ENCODE peak calls at places on chromosomes 16 and 17, in ten cellular contexts. U is cardiac fibroblast; E is bronchial epithelial cell; G is CD8-positive, alpha-beta T cell; D is osteoblast; C is stomach; N is fibroblast of lung; M is pancreas; P is MM.1S; B is cardiac muscle cell. I is an unnamed sample.

GRCh38 chr16:50035468-50035992 is 10.5 kb downstream of the CNEP1R1 start:
- DNase-seq in U (no peak), E (peak; percentile 32), G (no peak), D (no peak), C (no peak), N (no peak), M (no peak), P (no peak), B (no peak), I (no peak)

GRCh38 chr17:15894913-15895658 is 49.8 kb upstream of the ADORA2B start:
- DNase-seq in U (no peak), E (no peak), G (no peak), D (no peak), C (no peak), N (no peak), M (peak; percentile 57), P (no peak), B (no peak), I (no peak)

GRCh38 chr16:15879255-15879804 is 9.1 kb downstream of the CEP20 start:
- DNase-seq in U (peak; percentile 84), E (peak; percentile 96), G (no peak), D (peak; percentile 83), C (no peak), N (peak; percentile 96), M (no peak), P (no peak), B (peak; percentile 82), I (peak; percentile 25)

GRCh38 chr17:62750502-62751349 is 57.4 kb downstream of the MARCHF10 start:
- DNase-seq in U (no peak), E (peak; percentile 48), G (no peak), D (no peak), C (no peak), N (no peak), M (peak; percentile 5), P (no peak), B (no peak), I (no peak)

GRCh38 chr16:54059319-54059718 is 227.3 kb downstream of the IRX3 start:
- DNase-seq in U (no peak), E (no peak), G (no peak), D (no peak), C (no peak), N (no peak), M (no peak), P (no peak), B (no peak), I (no peak)

GRCh38 chr16:19757026-19757425 is 39.0 kb downstream of the IQCK start:
- DNase-seq in U (no peak), E (peak; percentile 49), G (no peak), D (peak; percentile 65), C (no peak), N (peak; percentile 11), M (no peak), P (no peak), B (no peak), I (no peak)

GRCh38 chr16:54568897-54569807 is 282.6 kb upstream of the IRX3 start:
- DNase-seq in U (no peak), E (no peak), G (no peak), D (no peak), C (no peak), N (no peak), M (no peak), P (no peak), B (no peak), I (no peak)

GRCh38 chr16:90031186-90031930 is 12.1 kb upstream of the DBNDD1 start:
- DNase-seq in U (peak; percentile 17), E (no peak), G (no peak), D (no peak), C (no peak), N (no peak), M (no peak), P (no peak), B (peak; percentile 40), I (no peak)

GRCh38 chr17:63697341-63698286 is 2.3 kb downstream of the LIMD2 start:
- DNase-seq in U (peak; percentile 39), E (peak; percentile 35), G (peak; percentile 86), D (peak; percentile 96), C (peak; percentile 73), N (no peak), M (peak; percentile 55), P (peak; percentile 72), B (peak; percentile 40), I (no peak)

GRCh38 chr17:34580685-34581445 is 1.5 kb downstream of the TMEM132E start:
- DNase-seq in U (no peak), E (no peak), G (no peak), D (peak; percentile 84), C (no peak), N (no peak), M (no peak), P (no peak), B (no peak), I (no peak)

GRCh38 chr16:10806698-10807097 is 11.9 kb downstream of the TVP23A start:
- DNase-seq in U (no peak), E (no peak), G (no peak), D (no peak), C (no peak), N (no peak), M (no peak), P (no peak), B (no peak), I (no peak)

GRCh38 chr16:3999479-3999868 is 116.8 kb downstream of the ADCY9 start:
- DNase-seq in U (peak; percentile 95), E (no peak), G (no peak), D (peak; percentile 86), C (no peak), N (peak; percentile 81), M (no peak), P (no peak), B (peak; percentile 93), I (peak; percentile 54)

GRCh38 chr17:74686761-74687160 is 26.0 kb downstream of the CD300LF start:
- DNase-seq in U (no peak), E (no peak), G (no peak), D (no peak), C (no peak), N (no peak), M (no peak), P (peak; percentile 51), B (no peak), I (no peak)

GRCh38 chr17:55587608-55588139 is 76.4 kb upstream of the SMIM36 start:
- DNase-seq in U (peak; percentile 51), E (no peak), G (no peak), D (no peak), C (no peak), N (peak; percentile 96), M (no peak), P (no peak), B (peak; percentile 60), I (peak; percentile 97)

GRCh38 chr16:54930034-54930938 is at the start of gene IRX5:
- DNase-seq in U (peak; percentile 98), E (peak; percentile 86), G (no peak), D (peak; percentile 100), C (peak; percentile 92), N (peak; percentile 67), M (peak; percentile 81), P (peak; percentile 87), B (peak; percentile 96), I (peak; percentile 83)

GRCh38 chr16:106623-107324 is 28.7 kb downstream of the MPG start:
- DNase-seq in U (peak; percentile 92), E (peak; percentile 55), G (peak; percentile 60), D (peak; percentile 92), C (peak; percentile 68), N (peak; percentile 88), M (peak; percentile 45), P (peak; percentile 70), B (peak; percentile 91), I (peak; percentile 67)

GRCh38 chr17:48002920-48003685 is 32.2 kb downstream of the CDK5RAP3 start:
- DNase-seq in U (no peak), E (no peak), G (no peak), D (no peak), C (no peak), N (no peak), M (no peak), P (no peak), B (no peak), I (no peak)
- TF ChIP-seq CTCF in U (no peak), E (no peak), G (no peak), D (no peak), C (no peak), N (no peak), M (no peak), P (no peak), B (no peak), I (no peak)

DNA sequence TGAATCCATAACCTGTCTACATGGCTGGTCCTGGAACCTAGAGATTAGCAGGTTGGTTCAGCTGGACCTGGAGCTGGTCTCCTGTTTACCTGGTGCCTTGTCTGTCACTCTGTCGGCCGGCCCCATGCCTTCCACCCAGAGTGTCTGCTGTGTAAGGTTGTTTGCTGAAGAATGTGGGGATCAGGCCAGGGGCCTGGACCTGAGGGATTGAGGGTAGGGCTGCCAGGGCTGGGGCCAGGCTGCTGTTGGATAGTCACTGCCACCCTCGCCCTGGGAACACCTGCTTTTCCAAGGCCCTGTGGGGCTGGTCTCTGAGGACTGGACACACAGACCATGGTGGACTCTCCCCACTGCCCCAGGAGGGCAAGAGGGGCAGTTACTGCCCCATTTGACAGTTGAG is 1.4 kb downstream of the NHERF2 start:
- DNase-seq in U (no peak), E (no peak), G (no peak), D (no peak), C (no peak), N (no peak), M (no peak), P (peak; percentile 5), B (no peak), I (no peak)
- H3K4me3 ChIP-seq in U (no peak overlapping the region), E (no peak overlapping the region), G (no peak overlapping the region), D (peak overlapping the region; percentile 72), C (peak overlapping the region; percentile 92), N (peak overlapping the region; percentile 63), M (no peak overlapping the region), P (no peak overlapping the region), B (no peak overlapping the region), I (peak overlapping the region; percentile 64)

GRCh38 chr16:73846292-73846849 is 450.2 kb upstream of the PSMD7 start:
- DNase-seq in U (no peak), E (no peak), G (no peak), D (peak; percentile 68), C (no peak), N (peak; percentile 18), M (no peak), P (no peak), B (no peak), I (no peak)
- TF ChIP-seq CTCF in U (no peak), E (no peak), G (no peak), D (no peak), C (no peak), N (no peak), M (no peak), P (no peak), B (no peak), I (no peak)

DNA sequence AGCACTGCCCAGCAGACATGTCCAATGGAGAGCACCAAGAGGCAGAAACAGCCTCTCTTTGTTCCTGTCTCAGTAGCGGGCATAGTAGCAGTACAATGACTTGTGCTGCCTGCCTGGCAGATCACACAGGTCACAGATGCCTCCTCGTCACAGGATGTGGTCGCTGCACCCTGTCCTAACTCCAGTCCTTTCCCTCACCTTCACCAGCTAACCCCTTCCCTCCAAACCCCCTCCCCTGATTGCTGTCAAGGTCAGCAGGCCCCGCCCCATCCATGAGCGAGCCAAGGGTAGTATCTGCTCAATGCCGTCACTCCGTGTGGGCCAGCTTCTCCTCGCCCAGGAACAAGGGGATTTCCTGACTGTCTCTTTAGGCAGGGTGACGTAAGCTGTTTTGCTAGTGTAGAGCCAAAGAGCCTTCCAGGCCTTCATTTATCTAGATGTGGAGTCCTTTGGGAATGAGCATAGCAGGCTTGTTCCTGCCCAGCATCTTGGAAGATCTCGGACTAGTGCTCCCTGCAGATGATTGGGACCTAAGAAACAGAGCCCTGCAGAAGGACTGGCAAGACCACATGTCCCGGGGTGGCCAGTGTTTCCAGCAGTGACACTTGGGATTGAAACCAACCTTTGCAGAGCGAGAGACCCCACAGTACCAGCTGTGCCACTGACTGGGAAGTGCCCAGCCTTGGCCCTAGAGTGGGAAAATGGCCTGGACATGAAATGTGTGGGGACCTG is 75.9 kb upstream of the TNRC6C start:
- DNase-seq in U (peak; percentile 92), E (peak; percentile 22), G (peak; percentile 80), D (peak; percentile 97), C (peak; percentile 44), N (peak; percentile 31), M (peak; percentile 41), P (no peak), B (peak; percentile 93), I (no peak)
- H3K4me3 ChIP-seq in U (no peak overlapping the region), E (no peak overlapping the region), G (peak overlapping the region; percentile 44), D (no peak overlapping the region), C (no peak overlapping the region), N (no peak overlapping the region), M (no peak overlapping the region), P (no peak overlapping the region), B (no peak overlapping the region), I (no peak overlapping the region)

I was measured in HFF-Myc.